ENCODE peak calls at places on chromosomes 13 and 19, in five cellular contexts. G is prostate gland, P is DND-41, Y is uterus, I is heart left ventricle. N is an unnamed sample. For H3K4me1, the result is how much of the 10 kb centered on the place peaks cover.

GRCh38 chr13:27359203-27359821 is 65.1 kb upstream of the GTF3A start:
- DNase-seq in G (peak), P (peak), Y (peak), I (peak), N (peak)

GRCh38 chr13:42066542-42066941 is 18.1 kb downstream of the DGKH start:
- DNase-seq in G (no peak), P (no peak), Y (no peak), I (no peak), N (no peak)

GRCh38 chr19:30669329-30670010 is 297.3 kb downstream of the ZNF536 start:
- DNase-seq in G (peak), P (peak), Y (peak), I (peak), N (peak)

GRCh38 chr13:71522976-71523517 is 344.0 kb downstream of the DACH1 start:
- DNase-seq in G (no peak), P (no peak), Y (no peak), I (no peak), N (no peak)

GRCh38 chr19:17797397-17798201 is 2.7 kb downstream of the B3GNT3 start:
- DNase-seq in G (peak), P (no peak), Y (no peak), I (no peak), N (peak)

GRCh38 chr13:111436446-111436845 is 116.0 kb downstream of the TEX29 start:
- DNase-seq in G (no peak), P (no peak), Y (no peak), I (no peak), N (no peak)

GRCh38 chr13:103272770-103273169 is 206.6 kb upstream of the SLC10A2 start:
- DNase-seq in G (no peak), P (no peak), Y (no peak), I (no peak), N (no peak)

GRCh38 chr19:12842511-12842910 is 4.2 kb downstream of the MAST1 start:
- DNase-seq in G (no peak), P (no peak), Y (no peak), I (no peak), N (no peak)

GRCh38 chr19:52554216-52554971 is 15.7 kb upstream of the ZNF701 start:
- DNase-seq in G (no peak), P (no peak), Y (no peak), I (no peak), N (no peak)

GRCh38 chr19:20503536-20503935 is 62.0 kb downstream of the ZNF737 start:
- DNase-seq in G (peak), P (no peak), Y (peak), I (no peak), N (no peak)

GRCh38 chr13:111598751-111599150 is 278.3 kb downstream of the TEX29 start:
- DNase-seq in G (no peak), P (no peak), Y (no peak), I (no peak), N (no peak)

GRCh38 chr13:64272681-64273080 is 2857.0 kb upstream of the PCDH20 start:
- DNase-seq in G (no peak), P (no peak), Y (no peak), I (no peak), N (no peak)

GRCh38 chr13:74187564-74187963 is 53.4 kb upstream of the KLF12 start:
- DNase-seq in G (no peak), P (no peak), Y (no peak), I (no peak), N (no peak)

GRCh38 chr19:40365613-40366401 is 17.3 kb downstream of the PLD3 start:
- DNase-seq in G (peak), P (no peak), Y (peak), I (peak), N (no peak)

GRCh38 chr19:6737873-6738725 is 719 bp upstream of the GPR108 start:
- DNase-seq in G (peak), P (peak), Y (peak), I (peak), N (peak)

GRCh38 chr13:52450012-52450792 is at the start of gene VPS36:
- DNase-seq in G (peak), P (peak), Y (peak), I (peak), N (peak)

GRCh38 chr13:32261567-32261966 is 53.6 kb downstream of the ZAR1L start:
- DNase-seq in G (peak), P (no peak), Y (peak), I (peak), N (peak)

GRCh38 chr13:37168922-37169321 is 63.5 kb upstream of the CSNK1A1L start:
- DNase-seq in G (no peak), P (no peak), Y (no peak), I (no peak), N (no peak)

GRCh38 chr19:17802137-17802858 is 7.4 kb downstream of the B3GNT3 start:
- DNase-seq in G (no peak), P (no peak), Y (no peak), I (no peak), N (no peak)

GRCh38 chr19:13734751-13735150 is 29.6 kb upstream of the MRI1 start:
- DNase-seq in G (no peak), P (no peak), Y (no peak), I (no peak), N (no peak)

GRCh38 chr19:43316591-43317319 is 36.7 kb upstream of the CD177 start:
- DNase-seq in G (no peak), P (no peak), Y (no peak), I (no peak), N (no peak)

DNA sequence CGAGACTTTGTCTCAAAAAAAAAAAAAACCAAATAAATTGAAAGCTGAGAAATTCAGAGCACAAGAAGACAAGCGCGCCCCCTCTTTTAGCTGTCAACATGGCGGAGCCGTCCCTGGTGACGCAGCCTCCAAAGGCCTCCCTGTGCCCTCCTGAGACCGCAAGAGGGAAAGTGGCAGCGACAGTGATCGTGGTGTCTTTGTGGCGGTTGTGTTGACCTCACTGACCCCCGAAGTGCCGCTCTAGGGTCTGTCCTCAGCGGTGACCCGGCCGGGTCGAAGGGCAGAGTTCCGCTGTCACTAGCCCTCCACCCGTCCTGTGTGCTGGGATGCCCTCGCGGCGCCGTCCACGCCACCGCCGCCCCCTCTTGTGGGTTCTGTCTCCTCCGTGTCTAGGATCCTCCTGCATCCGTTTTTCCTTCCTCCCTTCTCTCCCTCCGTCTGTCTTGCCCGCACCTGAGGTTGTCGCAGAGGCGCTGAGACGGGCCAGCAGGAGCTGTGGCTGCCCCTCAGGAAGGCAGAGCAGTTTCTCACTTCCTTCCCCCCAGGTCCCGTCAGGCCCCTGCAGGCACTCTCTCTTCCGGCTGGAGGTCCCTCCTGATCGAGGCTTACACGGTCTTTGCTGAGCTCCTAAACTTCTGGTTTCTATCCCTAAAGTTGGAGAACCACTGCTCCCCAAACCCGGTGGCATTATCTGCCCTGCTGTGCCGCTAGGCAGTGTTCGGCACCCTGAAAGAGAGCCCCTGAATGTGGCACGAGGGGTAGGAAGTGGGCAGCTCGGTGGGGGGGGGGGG is 7.2 kb downstream of the UHRF1 start:
- DNase-seq in G (no peak), P (no peak), Y (no peak), I (no peak), N (peak)
- H3K27ac ChIP-seq in G (no peak), P (no peak), Y (no peak), I (no peak), N (peak)

DNA sequence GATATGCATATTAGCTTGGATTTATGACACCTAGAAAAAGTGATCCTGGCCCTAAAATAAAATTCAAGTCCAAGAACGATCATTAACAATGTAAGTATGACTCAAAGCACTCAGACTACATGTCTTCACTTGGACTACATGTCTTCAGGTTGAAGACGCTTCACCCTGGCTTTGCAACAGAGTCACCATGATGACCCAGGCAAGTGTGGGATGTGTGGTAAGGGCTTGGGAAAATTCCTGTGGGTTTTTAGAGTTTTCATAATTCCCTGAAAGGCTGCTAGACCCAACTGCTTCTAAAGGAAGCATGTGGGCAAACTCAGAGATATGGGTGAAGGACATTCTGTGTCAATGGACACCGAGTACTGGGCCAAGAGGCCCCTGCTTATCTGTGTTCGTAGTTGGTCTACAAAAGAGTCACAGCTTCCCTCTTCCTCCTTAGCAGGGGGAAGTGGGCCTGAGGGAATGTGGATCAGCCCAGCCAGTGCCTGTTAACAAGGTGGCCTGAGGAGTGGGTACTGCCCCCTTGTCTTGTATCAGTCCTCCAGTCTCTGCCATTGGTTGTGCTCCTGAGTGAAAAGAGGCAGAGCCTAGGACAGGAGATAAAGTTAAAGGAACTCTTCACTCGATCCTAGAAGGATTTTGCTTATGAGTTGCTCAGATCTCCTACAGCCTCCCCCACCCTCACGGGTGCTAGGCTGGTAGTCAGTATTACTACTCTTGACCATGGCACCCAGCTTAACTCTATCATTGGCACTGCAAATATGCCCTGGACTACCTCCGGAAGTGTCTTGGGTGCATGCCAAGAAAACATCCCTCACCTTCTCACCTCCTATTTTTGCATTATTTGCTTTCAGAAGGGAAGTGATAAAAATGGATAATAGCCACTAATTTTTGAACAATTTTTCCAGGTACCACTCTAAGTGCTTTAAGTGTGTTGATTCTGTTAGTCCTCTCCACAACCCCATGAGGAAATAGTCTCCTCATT is 406.3 kb downstream of the COG6 start:
- DNase-seq in G (no peak), P (no peak), Y (no peak), I (no peak), N (no peak)
- H3K4me1 ChIP-seq in G (under half), P (under half), Y (under half), I (under half), N (under half)

DNA sequence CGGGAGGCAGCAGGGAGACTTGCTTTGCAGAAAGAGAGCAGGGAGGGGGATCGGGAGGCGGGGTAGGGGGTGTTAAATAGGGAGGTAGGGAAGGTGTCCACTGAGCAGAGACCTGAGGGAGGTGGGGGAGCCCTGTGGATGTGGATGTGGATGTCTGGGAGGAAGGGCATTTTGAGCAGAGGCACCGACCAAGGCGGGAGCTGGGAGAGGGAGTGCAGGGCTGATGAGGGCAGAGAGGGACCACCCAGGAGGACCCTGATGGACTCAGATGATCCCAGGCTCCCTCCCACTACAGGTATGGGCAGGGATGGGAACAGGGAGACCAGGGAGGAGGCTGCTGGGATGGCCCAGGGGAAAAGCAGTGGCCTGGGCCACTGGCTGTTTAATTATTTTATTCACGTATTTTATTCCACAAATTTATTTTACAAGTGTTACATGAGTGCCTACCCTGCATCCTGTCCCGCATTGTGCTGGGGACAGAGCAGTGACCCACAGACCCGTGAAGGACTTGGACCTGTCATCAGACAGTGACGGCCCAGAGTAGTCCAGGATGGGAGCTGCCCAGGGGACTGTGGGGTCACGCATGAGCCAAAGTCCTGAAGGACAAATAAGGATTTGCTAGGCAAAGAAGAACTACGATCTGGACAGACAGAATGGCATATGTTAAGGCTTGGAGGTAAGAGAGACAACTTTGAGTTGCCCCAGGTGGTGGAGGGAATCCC is 5.3 kb downstream of the GRAMD1A start:
- DNase-seq in G (no peak), P (no peak), Y (no peak), I (no peak), N (peak)
- H3K27ac ChIP-seq in G (peak), P (no peak), Y (peak), I (no peak), N (no peak)

DNA sequence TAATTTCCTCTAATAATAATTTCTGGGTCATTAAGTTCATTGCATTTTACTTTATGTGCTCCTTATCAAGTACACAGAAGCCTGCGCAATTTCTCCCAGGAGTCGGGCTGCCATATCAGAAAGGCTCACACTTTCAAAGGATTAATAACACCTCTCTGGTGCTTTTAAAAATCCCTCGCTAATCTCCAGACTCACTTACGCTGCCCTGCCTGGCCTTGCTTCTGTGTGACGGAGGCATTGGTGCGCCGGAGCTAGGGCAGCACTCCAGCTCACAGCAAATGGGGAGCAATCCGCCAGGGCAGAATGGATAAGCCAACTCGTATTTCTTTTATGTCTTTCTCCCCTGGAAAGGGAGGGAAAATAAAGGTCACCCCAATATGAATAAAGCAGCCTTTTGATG is 300.8 kb downstream of the EFNB2 start:
- DNase-seq in G (no peak), P (no peak), Y (no peak), I (no peak), N (no peak)
- H3K4me1 ChIP-seq in G (under half), P (under half), Y (under half), I (under half), N (under half)

GRCh38 chr19:45564131-45564780 is 20.3 kb downstream of the OPA3 start:
- DNase-seq in G (no peak), P (no peak), Y (no peak), I (no peak), N (no peak)

GRCh38 chr19:45567609-45568008 is 17.0 kb downstream of the OPA3 start:
- DNase-seq in G (no peak), P (no peak), Y (no peak), I (no peak), N (no peak)

GRCh38 chr19:45569619-45570421 is 14.8 kb downstream of the OPA3 start:
- DNase-seq in G (peak), P (peak), Y (no peak), I (peak), N (peak)

GRCh38 chr19:45571457-45572220 is 13.0 kb downstream of the OPA3 start:
- DNase-seq in G (no peak), P (no peak), Y (no peak), I (no peak), N (no peak)

GRCh38 chr19:45568732-45569131 is 15.9 kb downstream of the OPA3 start:
- DNase-seq in G (no peak), P (no peak), Y (no peak), I (no peak), N (no peak)
- H3K27ac ChIP-seq in G (no peak), P (no peak), Y (no peak), I (no peak), N (no peak)

GRCh38 chr19:41861098-41861768 is 1.2 kb downstream of the RPS19 start:
- DNase-seq in G (no peak), P (no peak), Y (no peak), I (no peak), N (no peak)
- H3K4me1 ChIP-seq in G (under half), P (half or more), Y (under half), I (under half), N (under half)

GRCh38 chr13:50012396-50013169 is 2.7 kb upstream of the KCNRG start:
- DNase-seq in G (no peak), P (no peak), Y (no peak), I (no peak), N (no peak)
- H3K27ac ChIP-seq in G (no peak), P (no peak), Y (no peak), I (no peak), N (no peak)

DNA sequence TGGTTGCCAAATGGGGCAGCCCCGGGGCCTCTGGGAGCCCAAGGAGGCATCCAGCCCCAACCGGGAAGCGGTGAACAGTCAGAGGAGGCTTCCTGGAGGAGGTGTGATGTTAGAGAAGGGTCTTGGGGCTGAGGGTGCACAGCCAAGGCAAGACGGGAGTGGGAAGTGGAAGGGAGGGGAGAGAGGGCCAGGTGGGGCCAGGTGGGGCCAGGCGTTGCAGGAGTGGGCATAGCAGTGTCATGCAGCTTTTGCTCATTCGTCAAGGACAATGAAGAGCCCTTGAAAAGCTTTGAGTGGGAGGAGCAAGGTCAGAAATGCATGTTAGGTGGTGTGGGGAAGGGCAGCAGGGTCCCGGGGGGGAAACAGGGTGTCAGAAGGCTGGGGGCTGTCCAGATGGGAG is 1.8 kb downstream of the FBN3 start:
- DNase-seq in G (no peak), P (no peak), Y (no peak), I (no peak), N (no peak)
- H3K4me1 ChIP-seq in G (under half), P (under half), Y (under half), I (under half), N (under half)